ENCODE peak calls at places on chromosomes 4 and X, in eight cellular contexts. One of them, this sample, is unnamed. For H3K27me3, the result is how much of the 10 kb centered on the place peaks cover.

GRCh38 chr4:70945046-70945445 is 42.9 kb downstream of the MOB1B start:
- DNase-seq in upper lobe of left lung: no peak
- DNase-seq in cardiac muscle cell: no peak
- DNase-seq in uterus: no peak
- DNase-seq in ovary: no peak
- DNase-seq in H9: no peak
- DNase-seq in pancreas: no peak
- DNase-seq in neural progenitor cell: no peak
- DNase-seq in this sample: no peak

GRCh38 chrX:150012647-150013046 is 74.4 kb upstream of the EOLA2 start:
- DNase-seq in upper lobe of left lung: no peak
- DNase-seq in cardiac muscle cell: no peak
- DNase-seq in uterus: no peak
- DNase-seq in ovary: no peak
- DNase-seq in H9: no peak
- DNase-seq in pancreas: no peak
- DNase-seq in neural progenitor cell: no peak
- DNase-seq in this sample: no peak

GRCh38 chr4:74628808-74629616 is 165.3 kb downstream of the BTC start:
- DNase-seq in upper lobe of left lung: no peak
- DNase-seq in cardiac muscle cell: no peak
- DNase-seq in uterus: no peak
- DNase-seq in ovary: no peak
- DNase-seq in H9: no peak
- DNase-seq in pancreas: no peak
- DNase-seq in neural progenitor cell: no peak
- DNase-seq in this sample: no peak

GRCh38 chrX:150625107-150625506 is 56.7 kb downstream of the MTM1 start:
- DNase-seq in upper lobe of left lung: no peak
- DNase-seq in cardiac muscle cell: no peak
- DNase-seq in uterus: no peak
- DNase-seq in ovary: no peak
- DNase-seq in H9: no peak
- DNase-seq in pancreas: no peak
- DNase-seq in neural progenitor cell: no peak
- DNase-seq in this sample: no peak

GRCh38 chr4:188930822-188931221 is 791.6 kb downstream of the TRIML1 start:
- DNase-seq in upper lobe of left lung: no peak
- DNase-seq in cardiac muscle cell: no peak
- DNase-seq in uterus: no peak
- DNase-seq in ovary: no peak
- DNase-seq in H9: no peak
- DNase-seq in pancreas: no peak
- DNase-seq in neural progenitor cell: peak
- DNase-seq in this sample: no peak

GRCh38 chr4:85543832-85544231 is 68.9 kb downstream of the ARHGAP24 start:
- DNase-seq in upper lobe of left lung: no peak
- DNase-seq in cardiac muscle cell: no peak
- DNase-seq in uterus: no peak
- DNase-seq in ovary: no peak
- DNase-seq in H9: no peak
- DNase-seq in pancreas: no peak
- DNase-seq in neural progenitor cell: no peak
- DNase-seq in this sample: no peak

GRCh38 chr4:77176606-77177005 is 19.6 kb downstream of the CCNG2 start:
- DNase-seq in upper lobe of left lung: no peak
- DNase-seq in cardiac muscle cell: no peak
- DNase-seq in uterus: no peak
- DNase-seq in ovary: no peak
- DNase-seq in H9: no peak
- DNase-seq in pancreas: no peak
- DNase-seq in neural progenitor cell: peak
- DNase-seq in this sample: no peak

GRCh38 chr4:182023469-182023868 is 219.7 kb upstream of the TENM3 start:
- DNase-seq in upper lobe of left lung: no peak
- DNase-seq in cardiac muscle cell: no peak
- DNase-seq in uterus: no peak
- DNase-seq in ovary: no peak
- DNase-seq in H9: no peak
- DNase-seq in pancreas: no peak
- DNase-seq in neural progenitor cell: no peak
- DNase-seq in this sample: no peak

GRCh38 chr4:121989715-121990114 is 37.9 kb upstream of the TRPC3 start:
- DNase-seq in upper lobe of left lung: no peak
- DNase-seq in cardiac muscle cell: no peak
- DNase-seq in uterus: no peak
- DNase-seq in ovary: no peak
- DNase-seq in H9: no peak
- DNase-seq in pancreas: no peak
- DNase-seq in neural progenitor cell: peak
- DNase-seq in this sample: no peak

GRCh38 chrX:107656965-107657364 is 28.7 kb downstream of the PRPS1 start:
- DNase-seq in upper lobe of left lung: no peak
- DNase-seq in cardiac muscle cell: no peak
- DNase-seq in uterus: no peak
- DNase-seq in ovary: no peak
- DNase-seq in H9: no peak
- DNase-seq in pancreas: no peak
- DNase-seq in neural progenitor cell: no peak
- DNase-seq in this sample: no peak

GRCh38 chr4:75660491-75660890 is 12.7 kb downstream of the G3BP2 start:
- DNase-seq in upper lobe of left lung: no peak
- DNase-seq in cardiac muscle cell: no peak
- DNase-seq in uterus: no peak
- DNase-seq in ovary: no peak
- DNase-seq in H9: no peak
- DNase-seq in pancreas: no peak
- DNase-seq in neural progenitor cell: no peak
- DNase-seq in this sample: no peak

GRCh38 chr4:17077105-17077504 is 178.7 kb upstream of the LDB2 start:
- DNase-seq in upper lobe of left lung: no peak
- DNase-seq in cardiac muscle cell: no peak
- DNase-seq in uterus: no peak
- DNase-seq in ovary: no peak
- DNase-seq in H9: peak
- DNase-seq in pancreas: no peak
- DNase-seq in neural progenitor cell: no peak
- DNase-seq in this sample: no peak

GRCh38 chrX:38694394-38694793 is 106.9 kb upstream of the MID1IP1 start:
- DNase-seq in upper lobe of left lung: no peak
- DNase-seq in cardiac muscle cell: no peak
- DNase-seq in uterus: no peak
- DNase-seq in ovary: no peak
- DNase-seq in H9: no peak
- DNase-seq in pancreas: no peak
- DNase-seq in neural progenitor cell: no peak
- DNase-seq in this sample: no peak

GRCh38 chrX:151019837-151020236 is 36.7 kb downstream of the HMGB3 start:
- DNase-seq in upper lobe of left lung: no peak
- DNase-seq in cardiac muscle cell: no peak
- DNase-seq in uterus: no peak
- DNase-seq in ovary: no peak
- DNase-seq in H9: no peak
- DNase-seq in pancreas: no peak
- DNase-seq in neural progenitor cell: no peak
- DNase-seq in this sample: no peak

GRCh38 chr4:8585186-8585585 is 5.0 kb downstream of the GPR78 start:
- DNase-seq in upper lobe of left lung: peak
- DNase-seq in cardiac muscle cell: no peak
- DNase-seq in uterus: no peak
- DNase-seq in ovary: no peak
- DNase-seq in H9: peak
- DNase-seq in pancreas: no peak
- DNase-seq in neural progenitor cell: peak
- DNase-seq in this sample: no peak

GRCh38 chr4:162685401-162685800 is 481.3 kb downstream of the NAF1 start:
- DNase-seq in upper lobe of left lung: no peak
- DNase-seq in cardiac muscle cell: no peak
- DNase-seq in uterus: no peak
- DNase-seq in ovary: no peak
- DNase-seq in H9: no peak
- DNase-seq in pancreas: no peak
- DNase-seq in neural progenitor cell: no peak
- DNase-seq in this sample: no peak

GRCh38 chr4:118968006-118968405 is 79.4 kb downstream of the SYNPO2 start:
- DNase-seq in upper lobe of left lung: peak
- DNase-seq in cardiac muscle cell: peak
- DNase-seq in uterus: peak
- DNase-seq in ovary: peak
- DNase-seq in H9: peak
- DNase-seq in pancreas: peak
- DNase-seq in neural progenitor cell: peak
- DNase-seq in this sample: peak

GRCh38 chr4:87101543-87102199 is 118.7 kb downstream of the KLHL8 start:
- DNase-seq in upper lobe of left lung: no peak
- DNase-seq in cardiac muscle cell: no peak
- DNase-seq in uterus: no peak
- DNase-seq in ovary: no peak
- DNase-seq in H9: no peak
- DNase-seq in pancreas: no peak
- DNase-seq in neural progenitor cell: no peak
- DNase-seq in this sample: no peak

GRCh38 chr4:95637047-95637600 is 88.4 kb upstream of the UNC5C start:
- DNase-seq in upper lobe of left lung: no peak
- DNase-seq in cardiac muscle cell: peak
- DNase-seq in uterus: no peak
- DNase-seq in ovary: no peak
- DNase-seq in H9: peak
- DNase-seq in pancreas: no peak
- DNase-seq in neural progenitor cell: peak
- DNase-seq in this sample: no peak

GRCh38 chrX:49876750-49877149 is 2.5 kb upstream of the USP27X start:
- DNase-seq in upper lobe of left lung: no peak
- DNase-seq in cardiac muscle cell: peak
- DNase-seq in uterus: no peak
- DNase-seq in ovary: no peak
- DNase-seq in H9: no peak
- DNase-seq in pancreas: peak
- DNase-seq in neural progenitor cell: peak
- DNase-seq in this sample: no peak

GRCh38 chrX:1754077-1754476 is 139.2 kb downstream of the ASMT start:
- DNase-seq in upper lobe of left lung: no peak
- DNase-seq in cardiac muscle cell: no peak
- DNase-seq in uterus: no peak
- DNase-seq in ovary: no peak
- DNase-seq in H9: no peak
- DNase-seq in pancreas: no peak
- DNase-seq in neural progenitor cell: no peak
- DNase-seq in this sample: no peak

GRCh38 chrX:16610121-16610565 is 39.8 kb upstream of the S100G start:
- DNase-seq in upper lobe of left lung: no peak
- DNase-seq in cardiac muscle cell: no peak
- DNase-seq in uterus: no peak
- DNase-seq in ovary: no peak
- DNase-seq in H9: no peak
- DNase-seq in pancreas: no peak
- DNase-seq in neural progenitor cell: no peak
- DNase-seq in this sample: no peak

GRCh38 chrX:113551919-113552318 is 711.3 kb upstream of the AMOT start:
- DNase-seq in upper lobe of left lung: no peak
- DNase-seq in cardiac muscle cell: no peak
- DNase-seq in uterus: no peak
- DNase-seq in ovary: no peak
- DNase-seq in H9: no peak
- DNase-seq in pancreas: no peak
- DNase-seq in neural progenitor cell: peak
- DNase-seq in this sample: no peak

GRCh38 chr4:137688651-137689050 is 156.4 kb upstream of the PCDH18 start:
- DNase-seq in upper lobe of left lung: no peak
- DNase-seq in cardiac muscle cell: no peak
- DNase-seq in uterus: no peak
- DNase-seq in ovary: no peak
- DNase-seq in H9: no peak
- DNase-seq in pancreas: no peak
- DNase-seq in neural progenitor cell: no peak
- DNase-seq in this sample: no peak
- H3K27me3 ChIP-seq in upper lobe of left lung: under half
- H3K27me3 ChIP-seq in cardiac muscle cell: under half
- H3K27me3 ChIP-seq in uterus: under half
- H3K27me3 ChIP-seq in ovary: under half
- H3K27me3 ChIP-seq in H9: under half
- H3K27me3 ChIP-seq in pancreas: under half
- H3K27me3 ChIP-seq in neural progenitor cell: under half
- H3K27me3 ChIP-seq in this sample: under half

GRCh38 chr4:186554890-186555827 is at the start of gene MTNR1A:
- DNase-seq in upper lobe of left lung: no peak
- DNase-seq in cardiac muscle cell: peak
- DNase-seq in uterus: no peak
- DNase-seq in ovary: no peak
- DNase-seq in H9: peak
- DNase-seq in pancreas: peak
- DNase-seq in neural progenitor cell: peak
- DNase-seq in this sample: no peak
- TF ChIP-seq CTCF in upper lobe of left lung: no peak
- TF ChIP-seq CTCF in cardiac muscle cell: no peak
- TF ChIP-seq CTCF in uterus: no peak
- TF ChIP-seq CTCF in ovary: no peak
- TF ChIP-seq CTCF in H9: peak
- TF ChIP-seq CTCF in pancreas: no peak
- TF ChIP-seq CTCF in neural progenitor cell: peak
- TF ChIP-seq CTCF in this sample: no peak

DNA sequence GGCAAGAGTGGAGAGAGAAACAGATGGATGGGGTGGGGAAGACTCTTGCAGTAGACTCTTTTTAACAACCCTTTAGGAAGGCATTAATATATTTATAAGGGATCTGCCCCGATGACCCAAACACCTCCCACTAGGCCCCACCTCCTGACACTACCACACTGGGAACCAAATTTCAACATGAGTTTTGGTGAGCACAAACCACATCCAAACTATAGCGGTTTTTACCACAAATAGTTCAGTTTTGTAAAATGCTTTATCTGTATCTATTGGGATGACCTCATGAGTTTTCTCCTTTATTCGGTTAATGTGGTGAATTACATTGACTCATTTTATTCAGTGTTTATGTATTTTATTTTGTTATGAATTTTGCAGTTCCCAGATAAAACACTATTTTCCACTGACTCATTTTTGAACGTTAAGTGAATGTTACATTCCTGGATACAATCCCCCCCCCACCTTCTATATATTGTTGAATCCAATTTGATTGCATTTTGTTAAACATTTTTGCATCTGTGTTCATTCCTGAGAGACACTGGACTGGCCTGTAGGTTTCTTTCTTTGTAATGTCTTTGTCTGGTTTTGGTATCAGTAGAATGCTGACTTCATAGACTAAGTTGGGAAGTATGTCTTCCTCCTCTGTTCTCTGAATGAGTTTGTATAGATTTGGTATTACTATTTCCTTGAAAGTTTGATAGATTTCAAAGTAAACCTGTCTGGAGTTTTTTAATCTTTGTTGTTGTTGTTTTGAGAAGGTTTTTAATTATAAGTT is 13.9 kb upstream of the CPLX1 start:
- DNase-seq in upper lobe of left lung: no peak
- DNase-seq in cardiac muscle cell: no peak
- DNase-seq in uterus: no peak
- DNase-seq in ovary: no peak
- DNase-seq in H9: no peak
- DNase-seq in pancreas: no peak
- DNase-seq in neural progenitor cell: no peak
- DNase-seq in this sample: no peak
- H3K27me3 ChIP-seq in upper lobe of left lung: under half
- H3K27me3 ChIP-seq in cardiac muscle cell: under half
- H3K27me3 ChIP-seq in uterus: under half
- H3K27me3 ChIP-seq in ovary: under half
- H3K27me3 ChIP-seq in H9: under half
- H3K27me3 ChIP-seq in pancreas: under half
- H3K27me3 ChIP-seq in neural progenitor cell: under half
- H3K27me3 ChIP-seq in this sample: under half

GRCh38 chrX:65196758-65197371 is 220.6 kb upstream of the ZC4H2 start:
- DNase-seq in upper lobe of left lung: peak
- DNase-seq in cardiac muscle cell: peak
- DNase-seq in uterus: no peak
- DNase-seq in ovary: no peak
- DNase-seq in H9: peak
- DNase-seq in pancreas: peak
- DNase-seq in neural progenitor cell: peak
- DNase-seq in this sample: no peak
- TF ChIP-seq CTCF in upper lobe of left lung: no peak
- TF ChIP-seq CTCF in cardiac muscle cell: no peak
- TF ChIP-seq CTCF in uterus: no peak
- TF ChIP-seq CTCF in ovary: no peak
- TF ChIP-seq CTCF in H9: peak
- TF ChIP-seq CTCF in pancreas: no peak
- TF ChIP-seq CTCF in neural progenitor cell: peak
- TF ChIP-seq CTCF in this sample: no peak

This sample was measured in heart right ventricle.